ENCODE peak calls at places on chromosomes 1 and 21, in four cellular contexts. One of them, this sample, is unnamed.

GRCh38 chr1:217917277-217917887 is 286.2 kb downstream of the SPATA17 start:
- DNase-seq in transverse colon: no peak
- DNase-seq in IMR-90: no peak
- DNase-seq in Panc1: no peak
- DNase-seq in this sample: no peak

GRCh38 chr21:41768371-41769042 is 1.7 kb upstream of the RIPK4 start:
- DNase-seq in transverse colon: peak; percentile 84
- DNase-seq in IMR-90: peak; percentile 85
- DNase-seq in Panc1: no peak
- DNase-seq in this sample: no peak

GRCh38 chr1:159939603-159940002 is 5.8 kb downstream of the IGSF9 start:
- DNase-seq in transverse colon: no peak
- DNase-seq in IMR-90: no peak
- DNase-seq in Panc1: no peak
- DNase-seq in this sample: no peak

GRCh38 chr1:43545686-43546387 is 15.2 kb downstream of the PTPRF start:
- DNase-seq in transverse colon: peak; percentile 96
- DNase-seq in IMR-90: no peak
- DNase-seq in Panc1: no peak
- DNase-seq in this sample: no peak

GRCh38 chr1:159924025-159924790 is 1.1 kb downstream of the TAGLN2 start:
- DNase-seq in transverse colon: peak; percentile 90
- DNase-seq in IMR-90: peak; percentile 89
- DNase-seq in Panc1: no peak
- DNase-seq in this sample: peak; percentile 79

GRCh38 chr21:41147979-41148355 is 20.0 kb upstream of the BACE2 start:
- DNase-seq in transverse colon: no peak
- DNase-seq in IMR-90: no peak
- DNase-seq in Panc1: no peak
- DNase-seq in this sample: no peak

GRCh38 chr1:119090250-119090649 is 50.2 kb downstream of the WARS2 start:
- DNase-seq in transverse colon: no peak
- DNase-seq in IMR-90: no peak
- DNase-seq in Panc1: no peak
- DNase-seq in this sample: no peak

GRCh38 chr1:201614262-201615015 is 75.5 kb downstream of the NAV1 start:
- DNase-seq in transverse colon: no peak
- DNase-seq in IMR-90: peak; percentile 33
- DNase-seq in Panc1: no peak
- DNase-seq in this sample: no peak

GRCh38 chr21:28160378-28160777 is 832.3 kb downstream of the LTN1 start:
- DNase-seq in transverse colon: no peak
- DNase-seq in IMR-90: no peak
- DNase-seq in Panc1: no peak
- DNase-seq in this sample: no peak

GRCh38 chr1:27235827-27236226 is 1.4 kb downstream of the WDTC1 start:
- DNase-seq in transverse colon: no peak
- DNase-seq in IMR-90: peak; percentile 20
- DNase-seq in Panc1: no peak
- DNase-seq in this sample: no peak

DNA sequence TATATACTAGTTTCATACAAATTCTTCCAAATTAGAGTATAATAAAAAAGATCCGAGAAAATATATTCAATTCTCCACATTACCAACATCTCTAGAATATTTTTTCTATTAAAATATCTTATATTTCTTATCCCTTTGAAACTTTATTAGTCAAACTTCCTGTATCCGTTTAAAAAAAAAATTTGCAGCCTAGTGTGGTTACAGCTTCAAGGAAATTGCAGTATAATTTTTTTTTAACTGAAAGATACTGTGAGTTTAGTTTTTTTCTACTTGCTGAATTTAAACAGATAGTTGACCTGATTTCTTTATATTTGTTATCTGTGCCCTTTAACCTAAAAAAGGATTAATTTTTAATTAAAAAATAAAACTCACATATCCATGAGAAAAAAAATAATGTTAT is 1.5 kb downstream of the RGS18 start:
- DNase-seq in transverse colon: no peak
- DNase-seq in IMR-90: no peak
- DNase-seq in Panc1: no peak
- DNase-seq in this sample: no peak
- H3K4me3 ChIP-seq in transverse colon: no peak overlapping the region
- H3K4me3 ChIP-seq in IMR-90: no peak overlapping the region
- H3K4me3 ChIP-seq in Panc1: no peak overlapping the region
- H3K4me3 ChIP-seq in this sample: no peak overlapping the region

DNA sequence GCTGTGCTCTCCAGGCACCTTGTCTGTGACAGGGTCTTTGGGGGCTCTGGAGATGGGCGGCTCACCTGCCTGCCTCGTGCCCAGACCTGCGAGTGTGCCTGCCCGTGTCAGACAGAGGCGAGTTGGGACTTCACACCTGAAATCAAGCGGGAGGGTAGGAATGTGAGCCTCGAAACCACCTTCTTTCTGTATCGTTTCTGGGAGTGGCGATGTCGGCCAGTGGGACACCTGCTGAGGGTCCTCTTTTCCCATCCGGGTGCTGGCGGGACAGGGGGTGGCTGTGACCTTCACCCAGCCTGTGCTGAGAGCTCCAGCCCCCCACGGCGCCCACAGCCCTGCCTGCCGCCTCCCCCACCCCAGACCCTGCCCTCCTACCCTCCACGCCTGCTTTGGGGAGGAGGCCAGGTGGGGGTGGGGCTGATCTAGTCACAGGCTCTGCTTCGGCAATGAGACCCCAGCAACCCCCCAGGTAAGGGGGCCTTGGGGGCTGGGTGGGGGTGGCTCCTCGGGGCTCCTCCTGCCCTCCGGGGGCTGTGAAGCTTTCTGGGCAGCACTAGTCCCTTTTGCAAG is 15.6 kb upstream of the FAAP20 start:
- DNase-seq in transverse colon: no peak
- DNase-seq in IMR-90: no peak
- DNase-seq in Panc1: no peak
- DNase-seq in this sample: no peak
- H3K4me1 ChIP-seq in transverse colon: peaks cover 67% of the 10 kb centered on the region
- H3K4me1 ChIP-seq in IMR-90: peaks cover 60% of the 10 kb centered on the region
- H3K4me1 ChIP-seq in Panc1: peaks cover 77% of the 10 kb centered on the region
- H3K4me1 ChIP-seq in this sample: peaks cover 15% of the 10 kb centered on the region

GRCh38 chr1:103267893-103268292 is 159.6 kb upstream of the COL11A1 start:
- DNase-seq in transverse colon: no peak
- DNase-seq in IMR-90: no peak
- DNase-seq in Panc1: no peak
- DNase-seq in this sample: no peak

GRCh38 chr1:103266036-103266435 is 157.7 kb upstream of the COL11A1 start:
- DNase-seq in transverse colon: no peak
- DNase-seq in IMR-90: peak; percentile 56
- DNase-seq in Panc1: no peak
- DNase-seq in this sample: no peak

GRCh38 chr1:103267271-103267670 is 158.9 kb upstream of the COL11A1 start:
- DNase-seq in transverse colon: no peak
- DNase-seq in IMR-90: peak; percentile 47
- DNase-seq in Panc1: no peak
- DNase-seq in this sample: no peak

GRCh38 chr1:103265551-103265950 is 157.2 kb upstream of the COL11A1 start:
- DNase-seq in transverse colon: no peak
- DNase-seq in IMR-90: peak; percentile 26
- DNase-seq in Panc1: no peak
- DNase-seq in this sample: no peak
- H3K4me3 ChIP-seq in transverse colon: no peak overlapping the region
- H3K4me3 ChIP-seq in IMR-90: no peak overlapping the region
- H3K4me3 ChIP-seq in Panc1: no peak overlapping the region
- H3K4me3 ChIP-seq in this sample: no peak overlapping the region

DNA sequence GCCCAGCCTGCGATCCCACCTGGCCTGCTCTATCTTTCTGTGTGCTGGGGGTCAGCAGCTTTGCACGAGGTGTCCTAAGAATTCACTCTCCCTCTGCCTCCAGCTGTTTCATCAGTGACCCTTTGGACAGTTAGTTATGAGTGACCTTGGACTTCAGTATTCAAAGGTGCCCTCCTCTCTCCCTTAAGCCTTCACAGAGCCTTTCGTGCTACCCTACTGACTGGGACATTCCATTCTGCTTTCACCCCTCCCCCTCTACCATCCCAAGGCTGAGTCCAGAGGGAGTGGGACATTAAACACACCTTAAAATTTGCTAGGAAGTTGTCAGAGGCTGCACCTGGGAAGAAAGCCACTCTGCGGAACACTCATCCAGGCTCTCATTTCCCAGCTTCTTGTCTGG is 171.9 kb downstream of the CLIC6 start:
- DNase-seq in transverse colon: no peak
- DNase-seq in IMR-90: no peak
- DNase-seq in Panc1: no peak
- DNase-seq in this sample: no peak
- H3K4me1 ChIP-seq in transverse colon: peaks cover 11% of the 10 kb centered on the region
- H3K4me1 ChIP-seq in IMR-90: peaks cover 44% of the 10 kb centered on the region
- H3K4me1 ChIP-seq in Panc1: peaks cover 15% of the 10 kb centered on the region
- H3K4me1 ChIP-seq in this sample: peaks cover 9% of the 10 kb centered on the region

DNA sequence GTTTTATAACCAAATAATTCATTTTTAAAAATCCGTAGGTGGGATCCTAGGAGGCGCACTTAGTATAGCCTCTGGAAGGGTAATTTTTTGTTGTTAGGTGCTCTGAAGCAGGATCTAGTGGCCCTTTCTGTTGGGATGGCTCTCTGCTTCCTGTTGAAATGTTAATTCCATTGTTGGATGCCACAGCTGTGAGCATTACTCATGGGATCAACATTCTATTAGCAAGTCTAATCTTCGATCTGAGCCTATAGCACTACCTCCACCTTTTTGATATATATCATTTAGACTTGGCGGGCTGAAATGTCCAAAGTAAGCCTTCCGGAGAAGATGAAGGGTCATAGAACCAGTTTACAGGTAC is 1.3 kb downstream of the CXADR start:
- DNase-seq in transverse colon: no peak
- DNase-seq in IMR-90: no peak
- DNase-seq in Panc1: no peak
- DNase-seq in this sample: no peak
- H3K4me3 ChIP-seq in transverse colon: peak overlapping the region; percentile 92
- H3K4me3 ChIP-seq in IMR-90: no peak overlapping the region
- H3K4me3 ChIP-seq in Panc1: peak overlapping the region; percentile 85
- H3K4me3 ChIP-seq in this sample: peak overlapping the region; percentile 66

GRCh38 chr1:45863117-45863670 is 59.8 kb downstream of the MAST2 start:
- DNase-seq in transverse colon: no peak
- DNase-seq in IMR-90: no peak
- DNase-seq in Panc1: no peak
- DNase-seq in this sample: no peak
- H3K4me1 ChIP-seq in transverse colon: peaks cover 12% of the 10 kb centered on the region
- H3K4me1 ChIP-seq in IMR-90: peaks cover 8% of the 10 kb centered on the region
- H3K4me1 ChIP-seq in Panc1: peaks cover 25% of the 10 kb centered on the region
- H3K4me1 ChIP-seq in this sample: no peaks in the 10 kb centered on the region

This sample was measured in naive thymus-derived CD4-positive, alpha-beta T cell.